ENCODE peak calls at places on chromosomes 5 and 9, in five cellular contexts. O, C, J, V and T are unnamed samples.

GRCh38 chr5:139849501-139849900 is 53.9 kb downstream of the PSD2 start:
- DNase-seq in C (no peak), V (no peak), O (no peak), J (peak), T (no peak)

GRCh38 chr9:125095821-125096443 is 47.4 kb downstream of the SCAI start:
- DNase-seq in C (no peak), V (no peak), J (no peak), O (no peak), T (no peak)

GRCh38 chr9:134618163-134618822 is 23.3 kb upstream of the COL5A1 start:
- DNase-seq in C (peak), V (no peak), J (peak), O (no peak), T (no peak)

GRCh38 chr9:26205316-26205715 is 527.1 kb upstream of the TUSC1 start:
- DNase-seq in J (no peak), O (no peak), C (no peak), V (no peak), T (no peak)

GRCh38 chr9:2745560-2746380 is 28.5 kb downstream of the KCNV2 start:
- DNase-seq in C (no peak), O (no peak), V (peak), J (no peak), T (peak)

GRCh38 chr5:176647870-176648466 is 684 bp downstream of the TSPAN17 start:
- DNase-seq in J (peak), C (peak), O (no peak), V (peak), T (peak)

GRCh38 chr5:110625376-110625999 is 101.0 kb downstream of the TMEM232 start:
- DNase-seq in C (peak), O (no peak), J (no peak), V (peak), T (peak)

GRCh38 chr5:34524123-34524522 is 132.0 kb upstream of the RAI14 start:
- DNase-seq in C (peak), J (no peak), O (no peak), V (peak), T (peak)

GRCh38 chr5:84197542-84197941 is 187.1 kb downstream of the EDIL3 start:
- DNase-seq in V (no peak), C (no peak), J (no peak), O (no peak), T (no peak)

GRCh38 chr9:93468763-93469456 is 15.5 kb upstream of the FAM120AOS start:
- DNase-seq in V (peak), O (no peak), C (peak), J (no peak), T (no peak)

GRCh38 chr9:6938447-6938846 is 180.7 kb downstream of the KDM4C start:
- DNase-seq in J (no peak), O (no peak), C (peak), V (no peak), T (peak)

GRCh38 chr5:95718203-95718602 is 12.9 kb upstream of the RHOBTB3 start:
- DNase-seq in J (no peak), O (no peak), C (no peak), V (peak), T (no peak)

GRCh38 chr5:96259211-96259772 is 173.8 kb downstream of the PCSK1 start:
- DNase-seq in J (no peak), C (peak), O (no peak), V (peak), T (peak)

GRCh38 chr5:9833871-9834270 is 203.7 kb upstream of the TAS2R1 start:
- DNase-seq in V (no peak), O (no peak), C (no peak), J (no peak), T (no peak)

GRCh38 chr5:997001-997474 is 11.6 kb upstream of the NKD2 start:
- DNase-seq in C (no peak), O (no peak), V (no peak), J (peak), T (peak)

GRCh38 chr5:79229357-79230174 is 6.4 kb upstream of the JMY start:
- DNase-seq in V (peak), O (no peak), C (peak), J (no peak), T (peak)

GRCh38 chr5:377326-377981 is 55.9 kb downstream of the AHRR start:
- DNase-seq in C (no peak), V (no peak), J (peak), O (no peak), T (no peak)

GRCh38 chr5:143245929-143246561 is 157.4 kb downstream of the NR3C1 start:
- DNase-seq in O (no peak), J (no peak), V (peak), C (peak), T (peak)

GRCh38 chr5:151095341-151096000 is 14.6 kb upstream of the TNIP1 start:
- DNase-seq in C (peak), V (no peak), J (no peak), O (no peak), T (peak)

GRCh38 chr9:30815585-30815984 is 1568.9 kb upstream of the ACO1 start:
- DNase-seq in V (no peak), O (no peak), J (no peak), C (no peak), T (no peak)

GRCh38 chr5:56585466-56585865 is 229.9 kb upstream of the MAP3K1 start:
- DNase-seq in O (no peak), J (no peak), C (peak), V (peak), T (peak)

GRCh38 chr5:131994090-131994489 is 17.4 kb downstream of the ACSL6 start:
- DNase-seq in O (no peak), J (peak), V (no peak), C (no peak), T (no peak)

GRCh38 chr5:98105651-98106050 is 667.8 kb upstream of the RGMB start:
- DNase-seq in C (no peak), J (no peak), V (no peak), O (no peak), T (no peak)

GRCh38 chr5:129065721-129066120 is 28.8 kb upstream of the ISOC1 start:
- DNase-seq in O (no peak), C (no peak), J (no peak), V (no peak), T (no peak)

GRCh38 chr5:121918238-121918637 is 43.5 kb upstream of the SRFBP1 start:
- DNase-seq in O (no peak), V (peak), J (no peak), C (no peak), T (no peak)

GRCh38 chr9:134964686-134965085 is 47.0 kb upstream of the FCN1 start:
- DNase-seq in V (no peak), C (no peak), O (no peak), J (peak), T (no peak)

GRCh38 chr5:138274189-138274853 is at the start of gene GFRA3:
- DNase-seq in O (no peak), V (no peak), J (peak), C (peak), T (no peak)

GRCh38 chr5:178496661-178497060 is 93.5 kb downstream of the COL23A1 start:
- DNase-seq in V (no peak), C (peak), O (no peak), J (no peak), T (no peak)

GRCh38 chr5:131068893-131069643 is 96.0 kb downstream of the HINT1 start:
- DNase-seq in J (no peak), O (peak), V (no peak), C (peak), T (no peak)

GRCh38 chr9:125431741-125432271 is 170.2 kb downstream of the GAPVD1 start:
- DNase-seq in O (no peak), J (peak), C (no peak), V (no peak), T (no peak)

GRCh38 chr9:91275641-91276040 is 86.1 kb downstream of the AUH start:
- DNase-seq in C (no peak), V (no peak), O (no peak), J (no peak), T (peak)

GRCh38 chr5:123450641-123451421 is 27.6 kb upstream of the CEP120 start:
- DNase-seq in O (no peak), V (peak), C (no peak), J (no peak), T (no peak)

GRCh38 chr5:10485142-10485795 is 43.6 kb downstream of the ROPN1L start:
- DNase-seq in C (peak), V (no peak), J (no peak), O (no peak), T (no peak)

GRCh38 chr9:35990155-35990554 is 32.2 kb upstream of the OR2S2 start:
- DNase-seq in J (no peak), V (no peak), C (no peak), O (no peak), T (no peak)

GRCh38 chr9:125674981-125675973 is 31.7 kb downstream of the MAPKAP1 start:
- DNase-seq in O (no peak), V (peak), C (peak), J (no peak), T (peak)

GRCh38 chr9:74556685-74557084 is 59.5 kb downstream of the RORB start:
- DNase-seq in O (no peak), V (peak), J (no peak), C (no peak), T (no peak)

GRCh38 chr5:127001621-127002296 is 28.6 kb downstream of the MARCHF3 start:
- DNase-seq in J (no peak), V (no peak), C (peak), O (no peak), T (peak)

GRCh38 chr9:109493648-109494047 is 4.5 kb downstream of the PTPN3 start:
- DNase-seq in O (no peak), J (no peak), V (no peak), C (no peak), T (no peak)